ENCODE peak calls at places on chromosome 13, in nine cellular contexts. I, X, Q, T, P, E, C, V and M are unnamed samples.
A peak's percentile ranks its signal among the peaks of the same experiment; 100 is the strongest.

GRCh38 chr13:42760949-42761348 is 20.4 kb upstream of the FAM216B start:
- DNase-seq in C (no peak), P (no peak), V (no peak), I (no peak), X (no peak), E (no peak), Q (no peak), T (no peak), M (no peak)

GRCh38 chr13:52809310-52809769 is 39.1 kb downstream of the PCDH8 start:
- DNase-seq in I (peak; percentile 12), E (peak; percentile 44), C (peak; percentile 41), T (peak; percentile 2), Q (peak; percentile 8), P (peak; percentile 30), X (no peak), V (peak; percentile 11), M (peak; percentile 25)

GRCh38 chr13:102758842-102759241 is 14.7 kb downstream of the TEX30 start:
- DNase-seq in Q (no peak), X (no peak), I (no peak), T (no peak), P (no peak), C (no peak), E (no peak), V (no peak), M (no peak)

GRCh38 chr13:97256343-97256783 is 34.2 kb downstream of the MBNL2 start:
- DNase-seq in E (no peak), T (no peak), X (no peak), V (peak; percentile 60), Q (no peak), P (peak; percentile 85), C (peak; percentile 82), I (peak; percentile 83), M (no peak)

GRCh38 chr13:46804391-46804815 is 7.4 kb upstream of the ESD start:
- DNase-seq in T (no peak), E (no peak), Q (no peak), C (peak; percentile 91), X (no peak), P (peak; percentile 98), V (peak; percentile 71), I (peak; percentile 57), M (no peak)

GRCh38 chr13:112144616-112145220 is 77.8 kb downstream of the SOX1 start:
- DNase-seq in T (no peak), C (no peak), Q (no peak), I (no peak), P (no peak), V (no peak), X (no peak), E (no peak), M (no peak)

GRCh38 chr13:113963376-113963775 is 10.5 kb downstream of the C13orf46 start:
- DNase-seq in P (no peak), I (no peak), X (no peak), Q (no peak), C (no peak), E (peak; percentile 9), V (no peak), T (no peak), M (peak; percentile 7)

GRCh38 chr13:41658057-41658642 is 200.8 kb downstream of the RGCC start:
- DNase-seq in X (no peak), T (no peak), C (no peak), Q (no peak), V (no peak), E (no peak), P (no peak), I (no peak), M (no peak)